ENCODE peak calls at places on chromosomes 16 and 17, in ten cellular contexts. O is Peyer's patch, L is cardiac muscle cell, K is lung, U is PC-9, V is esophagus squamous epithelium, P is Panc1, D is pancreas, J is thyroid gland, R is A549. S is an unnamed sample. For H3K4me1, the result is how much of the 10 kb centered on the place peaks cover.

GRCh38 chr16:66483689-66484452 is 56.8 kb downstream of the BEAN1 start:
- DNase-seq in O (peak), L (peak), K (peak), U (peak), V (no peak), P (peak), D (peak), J (peak), R (peak), S (peak)

GRCh38 chr17:66373944-66374817 is 71.8 kb downstream of the PRKCA start:
- DNase-seq in O (no peak), L (peak), K (peak), U (no peak), V (no peak), P (no peak), D (peak), J (peak), R (no peak), S (peak)

GRCh38 chr17:19398301-19399181 is 11.6 kb upstream of the MFAP4 start:
- DNase-seq in O (no peak), L (peak), K (peak), U (peak), V (no peak), P (no peak), D (peak), J (peak), R (no peak), S (peak)

GRCh38 chr17:76266244-76266938 is 1.2 kb downstream of the UBALD2 start:
- DNase-seq in O (peak), L (peak), K (no peak), U (no peak), V (no peak), P (no peak), D (no peak), J (peak), R (peak), S (no peak)

GRCh38 chr17:82204831-82205719 is 7.6 kb downstream of the CCDC57 start:
- DNase-seq in O (no peak), L (peak), K (no peak), U (peak), V (no peak), P (peak), D (no peak), J (no peak), R (peak), S (peak)

GRCh38 chr17:82382933-82383255 is 11.3 kb downstream of the UTS2R start:
- DNase-seq in O (no peak), L (no peak), K (no peak), U (no peak), V (no peak), P (no peak), D (no peak), J (no peak), R (no peak), S (no peak)

GRCh38 chr17:2796164-2797140 is at the start of gene RAP1GAP2:
- DNase-seq in O (peak), L (no peak), K (peak), U (no peak), V (peak), P (no peak), D (no peak), J (peak), R (no peak), S (peak)

GRCh38 chr17:35006345-35006744 is 26.0 kb downstream of the LIG3 start:
- DNase-seq in O (no peak), L (no peak), K (no peak), U (no peak), V (no peak), P (no peak), D (no peak), J (no peak), R (no peak), S (no peak)

GRCh38 chr16:47519037-47519436 is 57.9 kb downstream of the PHKB start:
- DNase-seq in O (no peak), L (no peak), K (no peak), U (no peak), V (no peak), P (no peak), D (no peak), J (no peak), R (no peak), S (no peak)

GRCh38 chr17:17042851-17043667 is 802 bp downstream of the MPRIP start:
- DNase-seq in O (no peak), L (peak), K (no peak), U (peak), V (no peak), P (no peak), D (no peak), J (peak), R (no peak), S (no peak)

GRCh38 chr16:12141556-12141955 is 165.0 kb downstream of the SNX29 start:
- DNase-seq in O (no peak), L (no peak), K (no peak), U (no peak), V (no peak), P (no peak), D (no peak), J (no peak), R (no peak), S (no peak)
- H3K27ac ChIP-seq in O (no peak), L (peak), K (peak), U (no peak), V (no peak), P (no peak), D (no peak), J (no peak), R (no peak), S (peak)

GRCh38 chr16:87235810-87236515 is 81.2 kb downstream of the C16orf95 start:
- DNase-seq in O (peak), L (no peak), K (no peak), U (no peak), V (no peak), P (no peak), D (no peak), J (no peak), R (no peak), S (no peak)

GRCh38 chr16:87234601-87235000 is 82.6 kb downstream of the C16orf95 start:
- DNase-seq in O (no peak), L (no peak), K (no peak), U (no peak), V (no peak), P (no peak), D (no peak), J (no peak), R (no peak), S (no peak)

GRCh38 chr16:87233928-87234327 is 83.3 kb downstream of the C16orf95 start:
- DNase-seq in O (no peak), L (peak), K (no peak), U (no peak), V (no peak), P (no peak), D (no peak), J (no peak), R (no peak), S (no peak)

GRCh38 chr16:87238371-87238715 is 78.8 kb downstream of the C16orf95 start:
- DNase-seq in O (no peak), L (no peak), K (no peak), U (no peak), V (no peak), P (no peak), D (no peak), J (no peak), R (no peak), S (no peak)

DNA sequence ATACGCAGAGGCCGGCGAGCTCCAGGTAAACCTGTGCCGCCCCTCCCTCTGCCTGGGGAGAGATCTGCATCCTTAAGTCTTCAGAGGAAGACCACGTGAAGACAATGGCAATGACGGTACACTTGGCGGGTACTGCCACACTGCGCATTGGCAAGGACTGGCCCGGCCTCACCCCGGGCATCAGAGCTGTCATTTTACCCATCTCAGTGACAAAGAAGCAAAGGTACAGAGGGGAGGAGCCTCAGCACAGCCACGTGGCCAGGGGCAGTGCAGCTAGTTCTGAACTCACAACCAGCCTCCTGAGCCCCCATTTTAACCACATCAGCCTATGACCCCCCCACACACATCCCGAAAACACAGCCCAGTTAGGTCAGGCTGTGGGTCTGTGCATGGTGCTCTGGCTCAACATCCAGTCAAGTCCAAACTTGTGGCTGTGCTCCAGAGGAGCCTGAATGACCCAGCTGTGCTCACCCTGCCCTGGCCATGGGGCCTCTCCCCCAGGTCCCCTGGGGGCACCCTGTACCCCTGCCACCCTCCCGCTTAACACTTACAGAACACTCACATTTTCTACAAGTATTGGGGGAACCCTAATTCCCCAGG is 80.6 kb downstream of the C16orf95 start:
- DNase-seq in O (no peak), L (no peak), K (no peak), U (no peak), V (no peak), P (no peak), D (no peak), J (no peak), R (no peak), S (no peak)
- H3K4me1 ChIP-seq in O (under half), L (under half), K (under half), U (under half), V (under half), P (under half), D (under half), J (under half), R (under half), S (under half)

GRCh38 chr16:2028146-2028545 is 1.4 kb downstream of the NHERF2 start:
- DNase-seq in O (no peak), L (no peak), K (no peak), U (no peak), V (no peak), P (no peak), D (no peak), J (no peak), R (no peak), S (no peak)
- H3K4me3 ChIP-seq in O (no peak), L (no peak), K (peak), U (no peak), V (peak), P (peak), D (no peak), J (peak), R (peak), S (peak)

GRCh38 chr17:4208228-4208627 is 55.6 kb downstream of the ANKFY1 start:
- DNase-seq in O (no peak), L (no peak), K (no peak), U (no peak), V (no peak), P (no peak), D (no peak), J (no peak), R (no peak), S (no peak)
- H3K27ac ChIP-seq in O (no peak), L (no peak), K (no peak), U (no peak), V (no peak), P (no peak), D (no peak), J (no peak), R (no peak), S (no peak)

GRCh38 chr17:4406386-4406785 is 27.4 kb upstream of the SPNS3 start:
- DNase-seq in O (no peak), L (no peak), K (no peak), U (no peak), V (no peak), P (no peak), D (no peak), J (no peak), R (no peak), S (no peak)
- H3K4me1 ChIP-seq in O (under half), L (under half), K (under half), U (under half), V (under half), P (under half), D (under half), J (under half), R (under half), S (under half)

GRCh38 chr16:9528680-9529079 is 437.2 kb downstream of the HAPSTR1 start:
- DNase-seq in O (no peak), L (no peak), K (peak), U (no peak), V (no peak), P (no peak), D (peak), J (peak), R (no peak), S (no peak)
- H3K4me3 ChIP-seq in O (no peak), L (no peak), K (no peak), U (no peak), V (no peak), P (no peak), D (no peak), J (no peak), R (no peak), S (no peak)